ENCODE peak calls at places on chromosomes 12 and 14, in four cellular contexts. J is B cell, G is neural crest cell, Z is tibial artery. L is an unnamed sample.

GRCh38 chr12:85253823-85254222 is 26.2 kb upstream of the ALX1 start:
- DNase-seq in J (no peak), G (no peak), Z (no peak), L (no peak)

GRCh38 chr14:81315344-81315743 is 84.8 kb downstream of the STON2 start:
- DNase-seq in G (no peak), Z (no peak), J (no peak), L (no peak)

GRCh38 chr12:52278931-52279682 is 4.7 kb downstream of the KRT86 start:
- DNase-seq in Z (peak), J (peak), G (peak), L (peak)

GRCh38 chr12:5489760-5490432 is 58.0 kb downstream of the NTF3 start:
- DNase-seq in J (no peak), G (no peak), Z (peak), L (no peak)

GRCh38 chr12:3683670-3684069 is 69.2 kb downstream of the CRACR2A start:
- DNase-seq in Z (no peak), G (no peak), J (no peak), L (no peak)

GRCh38 chr14:104593710-104594121 is 10.9 kb downstream of the TMEM179 start:
- DNase-seq in J (no peak), G (no peak), Z (no peak), L (no peak)

GRCh38 chr14:75832621-75833297 is 149.0 kb downstream of the TGFB3 start:
- DNase-seq in Z (no peak), G (no peak), J (no peak), L (no peak)

GRCh38 chr12:85036241-85036707 is at the start of the genes LRRIQ1 and TSPAN19:
- DNase-seq in G (peak), Z (peak), J (peak), L (no peak)

GRCh38 chr14:100524933-100525243 is 62.3 kb downstream of the BEGAIN start:
- DNase-seq in Z (peak), G (peak), J (no peak), L (no peak)
- TF ChIP-seq CTCF in Z (no peak), G (peak), J (no peak), L (peak)

GRCh38 chr12:22306311-22306710 is 28.2 kb downstream of the ST8SIA1 start:
- DNase-seq in G (no peak), Z (no peak), J (no peak), L (no peak)

GRCh38 chr12:22299294-22299912 is 35.1 kb downstream of the ST8SIA1 start:
- DNase-seq in G (no peak), Z (no peak), J (no peak), L (no peak)

GRCh38 chr12:22310276-22310675 is 24.2 kb downstream of the ST8SIA1 start:
- DNase-seq in Z (no peak), J (no peak), G (no peak), L (no peak)

GRCh38 chr12:22307811-22308210 is 26.7 kb downstream of the ST8SIA1 start:
- DNase-seq in Z (no peak), G (no peak), J (no peak), L (no peak)

GRCh38 chr12:22304341-22304740 is 30.2 kb downstream of the ST8SIA1 start:
- DNase-seq in J (no peak), Z (no peak), G (no peak), L (no peak)
- TF ChIP-seq CTCF in J (no peak), Z (no peak), G (no peak), L (no peak)

DNA sequence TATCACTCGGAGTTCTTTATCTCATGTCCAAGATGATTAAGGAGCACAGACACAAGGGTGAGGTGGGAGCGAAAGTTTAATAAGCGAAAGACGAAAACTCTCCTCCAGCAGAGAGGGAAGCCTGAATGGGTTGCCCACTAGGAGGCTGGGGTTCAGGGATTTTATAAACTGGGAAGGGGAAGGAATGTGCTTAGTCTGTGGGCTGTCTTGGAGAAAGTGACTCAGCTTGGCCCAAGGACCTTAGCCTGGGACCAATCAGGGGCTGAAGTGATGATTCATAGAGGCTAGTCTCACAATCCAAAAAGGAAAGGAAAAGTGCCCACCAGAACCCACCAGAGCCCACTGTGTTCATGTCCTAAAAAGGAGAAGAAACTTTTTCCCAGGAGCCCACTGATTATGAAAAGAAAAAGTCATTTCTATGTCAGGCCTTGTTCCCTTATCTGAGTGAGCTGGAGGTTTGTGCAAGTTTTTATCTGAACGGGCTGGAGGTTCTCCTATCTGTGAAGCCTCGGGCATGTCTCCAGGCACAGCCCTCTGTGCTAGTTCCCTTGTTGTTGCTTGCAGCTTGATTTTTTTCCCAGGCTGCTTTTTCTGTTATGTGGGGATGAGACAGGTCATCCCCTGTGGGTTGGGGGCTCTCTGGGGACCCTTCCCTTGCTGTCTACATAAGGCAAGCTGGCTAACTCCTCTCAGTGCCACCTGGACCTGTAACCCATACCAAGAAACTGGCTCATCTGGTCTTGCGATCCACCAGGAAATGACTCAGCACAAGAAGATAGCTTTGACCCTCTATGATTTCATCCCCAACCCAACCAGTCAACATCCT is 8.3 kb upstream of the GOLGA5 start:
- DNase-seq in J (no peak), G (no peak), Z (no peak), L (no peak)
- TF ChIP-seq CTCF in J (no peak), G (no peak), Z (no peak), L (no peak)

GRCh38 chr12:108237272-108237671 is 101.8 kb downstream of the CMKLR1 start:
- DNase-seq in Z (no peak), G (no peak), J (no peak), L (no peak)
- TF ChIP-seq CTCF in Z (no peak), G (peak), J (no peak), L (no peak)